ENCODE peak calls at places on chromosomes 13 and 19, in five cellular contexts. One of them, this sample, is unnamed.

GRCh38 chr19:6065685-6066365 is 44.5 kb downstream of the RFX2 start:
- DNase-seq in GM12878: no peak
- DNase-seq in H1: no peak
- DNase-seq in HepG2: peak; percentile 87
- DNase-seq in NT2/D1: no peak
- DNase-seq in this sample: no peak

GRCh38 chr19:31427857-31428256 is 78.6 kb upstream of the TSHZ3 start:
- DNase-seq in NT2/D1: no peak
- DNase-seq in H1: no peak
- DNase-seq in GM12878: no peak
- DNase-seq in HepG2: no peak
- DNase-seq in this sample: no peak

GRCh38 chr13:99995503-99996176 is 14.1 kb downstream of the ZIC2 start:
- DNase-seq in H1: no peak
- DNase-seq in HepG2: no peak
- DNase-seq in GM12878: no peak
- DNase-seq in NT2/D1: no peak
- DNase-seq in this sample: no peak

GRCh38 chr19:13128583-13128982 is 10.5 kb downstream of the NACC1 start:
- DNase-seq in GM12878: no peak
- DNase-seq in NT2/D1: no peak
- DNase-seq in HepG2: peak; percentile 93
- DNase-seq in H1: no peak
- DNase-seq in this sample: no peak

GRCh38 chr19:12982648-12983047 is 12.6 kb upstream of the NFIX start:
- DNase-seq in H1: no peak
- DNase-seq in HepG2: no peak
- DNase-seq in NT2/D1: no peak
- DNase-seq in GM12878: no peak
- DNase-seq in this sample: no peak

GRCh38 chr19:30374791-30375650 is 2.8 kb downstream of the ZNF536 start:
- DNase-seq in HepG2: no peak
- DNase-seq in NT2/D1: no peak
- DNase-seq in H1: peak; percentile 67
- DNase-seq in GM12878: no peak
- DNase-seq in this sample: peak; percentile 21

GRCh38 chr13:44815507-44816074 is 173.7 kb downstream of the NUFIP1 start:
- DNase-seq in NT2/D1: peak; percentile 25
- DNase-seq in HepG2: peak; percentile 92
- DNase-seq in H1: no peak
- DNase-seq in GM12878: no peak
- DNase-seq in this sample: no peak

GRCh38 chr19:2896694-2897093 is 4.0 kb upstream of the ZNF57 start:
- DNase-seq in GM12878: no peak
- DNase-seq in HepG2: no peak
- DNase-seq in H1: no peak
- DNase-seq in NT2/D1: no peak
- DNase-seq in this sample: no peak

GRCh38 chr19:55487884-55488687 is at the start of gene SSC5D:
- DNase-seq in H1: peak; percentile 75
- DNase-seq in NT2/D1: no peak
- DNase-seq in HepG2: no peak
- DNase-seq in GM12878: no peak
- DNase-seq in this sample: no peak

GRCh38 chr19:46753420-46754155 is 7.3 kb upstream of the STRN4 start:
- DNase-seq in HepG2: peak; percentile 48
- DNase-seq in H1: peak; percentile 78
- DNase-seq in NT2/D1: no peak
- DNase-seq in GM12878: no peak
- DNase-seq in this sample: peak; percentile 61

GRCh38 chr19:47405854-47406417 is 13.4 kb downstream of the MEIS3 start:
- DNase-seq in H1: no peak
- DNase-seq in NT2/D1: no peak
- DNase-seq in GM12878: no peak
- DNase-seq in HepG2: no peak
- DNase-seq in this sample: no peak

GRCh38 chr13:23433171-23434153 is at the start of gene SACS:
- DNase-seq in HepG2: no peak
- DNase-seq in NT2/D1: peak; percentile 84
- DNase-seq in GM12878: no peak
- DNase-seq in H1: peak; percentile 83
- DNase-seq in this sample: peak; percentile 44

GRCh38 chr19:3125900-3126524 is 9.8 kb upstream of the GNA15 start:
- DNase-seq in H1: peak; percentile 87
- DNase-seq in GM12878: no peak
- DNase-seq in NT2/D1: no peak
- DNase-seq in HepG2: peak; percentile 43
- DNase-seq in this sample: peak; percentile 79

GRCh38 chr13:106919638-106920037 is 351.7 kb upstream of the ARGLU1 start:
- DNase-seq in GM12878: no peak
- DNase-seq in HepG2: no peak
- DNase-seq in H1: no peak
- DNase-seq in NT2/D1: no peak
- DNase-seq in this sample: peak; percentile 8

GRCh38 chr19:2803486-2804155 is 16.0 kb upstream of the ZNF554 start:
- DNase-seq in HepG2: no peak
- DNase-seq in H1: no peak
- DNase-seq in NT2/D1: no peak
- DNase-seq in GM12878: no peak
- DNase-seq in this sample: no peak

GRCh38 chr19:22137791-22138190 is 59.0 kb downstream of the ZNF676 start:
- DNase-seq in GM12878: no peak
- DNase-seq in HepG2: no peak
- DNase-seq in H1: no peak
- DNase-seq in NT2/D1: no peak
- DNase-seq in this sample: no peak

GRCh38 chr19:30076101-30076551 is 134.1 kb downstream of the URI1 start:
- DNase-seq in GM12878: no peak
- DNase-seq in HepG2: no peak
- DNase-seq in H1: peak; percentile 59
- DNase-seq in NT2/D1: no peak
- DNase-seq in this sample: no peak

GRCh38 chr19:16714702-16715294 is 4.8 kb upstream of the NWD1 start:
- DNase-seq in GM12878: peak; percentile 20
- DNase-seq in HepG2: peak; percentile 24
- DNase-seq in H1: peak; percentile 92
- DNase-seq in NT2/D1: peak; percentile 49
- DNase-seq in this sample: peak; percentile 79

GRCh38 chr13:96020941-96021340 is 32.3 kb downstream of the UGGT2 start:
- DNase-seq in HepG2: peak; percentile 59
- DNase-seq in GM12878: no peak
- DNase-seq in H1: no peak
- DNase-seq in NT2/D1: no peak
- DNase-seq in this sample: no peak

GRCh38 chr19:14073925-14074838 is 1.6 kb downstream of the MISP3 start:
- DNase-seq in GM12878: no peak
- DNase-seq in HepG2: no peak
- DNase-seq in NT2/D1: no peak
- DNase-seq in H1: peak; percentile 64
- DNase-seq in this sample: no peak

DNA sequence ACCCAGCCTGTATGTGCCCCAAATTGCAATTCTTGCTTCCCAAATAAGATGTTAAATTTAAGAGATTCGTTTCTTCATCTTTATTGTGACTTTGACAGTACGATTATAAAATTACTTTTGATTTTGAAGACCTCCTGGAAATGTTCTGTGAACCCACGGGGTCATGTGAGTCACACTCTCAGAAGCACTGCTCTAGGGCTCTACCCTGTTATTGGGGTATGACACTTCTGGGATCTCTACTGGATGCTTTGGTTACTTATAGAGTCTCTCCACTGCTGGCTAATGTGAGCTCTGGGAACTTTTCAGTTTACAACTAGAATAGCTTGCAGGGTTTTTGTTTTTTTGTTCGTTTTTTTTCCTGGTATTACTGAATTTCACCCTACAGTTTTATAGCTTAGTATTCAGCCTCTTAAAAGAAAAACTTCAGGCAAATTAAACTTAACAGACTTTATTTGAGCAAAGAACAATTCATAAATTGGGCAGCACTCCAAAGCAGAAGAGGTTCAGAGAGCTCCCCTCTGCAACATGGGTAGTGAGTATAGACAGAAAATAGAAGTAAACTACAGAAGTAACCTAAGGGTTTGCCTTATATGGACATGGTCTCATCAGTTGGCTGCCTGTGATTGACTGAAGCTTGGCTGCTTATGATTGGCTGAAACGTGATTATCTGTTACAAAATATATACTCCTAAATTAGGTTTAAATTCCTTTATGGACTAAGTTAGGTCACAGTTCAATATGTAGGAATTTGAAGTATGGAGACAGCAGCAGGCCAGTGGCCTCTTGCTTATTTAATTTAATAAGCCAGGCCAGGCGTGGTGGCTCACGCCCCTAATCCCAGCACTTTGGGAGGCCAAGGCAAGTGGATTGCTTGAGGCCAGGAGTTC is 28.5 kb upstream of the PSPC1 start:
- DNase-seq in H1: no peak
- DNase-seq in HepG2: peak; percentile 10
- DNase-seq in NT2/D1: no peak
- DNase-seq in GM12878: no peak
- DNase-seq in this sample: no peak
- TF ChIP-seq SUZ12 in H1: no peak
- TF ChIP-seq SUZ12 in HepG2: no peak
- TF ChIP-seq SUZ12 in NT2/D1: no peak
- TF ChIP-seq SUZ12 in GM12878: no peak
- TF ChIP-seq SUZ12 in this sample: no peak

GRCh38 chr13:37539176-37539575 is 59.4 kb downstream of the POSTN start:
- DNase-seq in NT2/D1: no peak
- DNase-seq in H1: no peak
- DNase-seq in GM12878: no peak
- DNase-seq in HepG2: no peak
- DNase-seq in this sample: no peak

GRCh38 chr13:37546087-37546486 is 52.5 kb downstream of the POSTN start:
- DNase-seq in NT2/D1: no peak
- DNase-seq in GM12878: no peak
- DNase-seq in H1: no peak
- DNase-seq in HepG2: no peak
- DNase-seq in this sample: no peak

GRCh38 chr13:37540228-37540627 is 58.3 kb downstream of the POSTN start:
- DNase-seq in GM12878: no peak
- DNase-seq in HepG2: no peak
- DNase-seq in NT2/D1: no peak
- DNase-seq in H1: no peak
- DNase-seq in this sample: no peak
- TF ChIP-seq SUZ12 in GM12878: no peak
- TF ChIP-seq SUZ12 in HepG2: no peak
- TF ChIP-seq SUZ12 in NT2/D1: no peak
- TF ChIP-seq SUZ12 in H1: no peak
- TF ChIP-seq SUZ12 in this sample: no peak

GRCh38 chr13:47289578-47289977 is 392.7 kb upstream of the HTR2A start:
- DNase-seq in NT2/D1: no peak
- DNase-seq in HepG2: peak; percentile 4
- DNase-seq in H1: no peak
- DNase-seq in GM12878: no peak
- DNase-seq in this sample: no peak
- TF ChIP-seq SUZ12 in NT2/D1: no peak
- TF ChIP-seq SUZ12 in HepG2: no peak
- TF ChIP-seq SUZ12 in H1: no peak
- TF ChIP-seq SUZ12 in GM12878: no peak
- TF ChIP-seq SUZ12 in this sample: no peak

GRCh38 chr19:33553530-33554310 is 32.1 kb upstream of the PEPD start:
- DNase-seq in NT2/D1: no peak
- DNase-seq in HepG2: no peak
- DNase-seq in H1: no peak
- DNase-seq in GM12878: no peak
- DNase-seq in this sample: no peak
- TF ChIP-seq SUZ12 in NT2/D1: no peak
- TF ChIP-seq SUZ12 in HepG2: no peak
- TF ChIP-seq SUZ12 in H1: no peak
- TF ChIP-seq SUZ12 in GM12878: no peak
- TF ChIP-seq SUZ12 in this sample: no peak

DNA sequence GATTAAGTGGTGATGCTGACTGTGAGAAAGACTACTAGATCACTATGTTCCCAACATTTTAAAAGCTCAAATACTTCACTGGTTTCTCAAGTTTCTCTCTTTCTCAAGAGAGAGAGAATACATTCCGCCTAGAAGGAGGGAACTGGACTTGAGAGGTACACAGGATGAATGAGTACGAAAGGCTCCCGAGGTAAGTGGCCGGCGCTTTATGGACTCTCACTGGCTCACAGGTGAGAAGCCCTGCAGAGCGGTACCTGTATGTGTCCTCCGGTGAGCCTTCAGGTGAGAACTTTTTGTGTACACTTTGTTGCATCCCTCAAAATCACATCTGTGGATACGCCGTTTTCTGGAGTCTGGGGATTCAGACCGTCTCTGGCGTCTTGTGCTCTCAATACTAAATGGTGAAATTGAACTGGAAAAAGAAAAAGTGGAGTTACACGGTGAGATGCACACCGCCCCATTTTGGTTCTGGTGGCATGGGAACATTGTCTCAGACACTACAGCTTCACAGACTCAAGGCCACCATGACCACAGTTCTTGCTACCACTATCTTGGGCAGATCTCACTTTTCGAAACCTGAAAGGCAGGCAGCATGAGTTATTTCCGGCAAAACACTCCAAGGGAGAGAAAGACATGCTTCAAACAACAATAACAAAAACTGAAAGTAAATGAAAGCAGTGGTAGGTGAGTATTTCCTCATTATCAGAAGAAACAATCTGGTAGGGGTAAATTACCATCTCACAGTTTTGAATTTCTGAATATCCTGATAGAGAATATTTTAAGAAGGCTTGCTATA is 418.9 kb downstream of the KLF12 start:
- DNase-seq in HepG2: no peak
- DNase-seq in H1: no peak
- DNase-seq in GM12878: peak; percentile 31
- DNase-seq in NT2/D1: no peak
- DNase-seq in this sample: no peak
- TF ChIP-seq SUZ12 in HepG2: no peak
- TF ChIP-seq SUZ12 in H1: no peak
- TF ChIP-seq SUZ12 in GM12878: no peak
- TF ChIP-seq SUZ12 in NT2/D1: no peak
- TF ChIP-seq SUZ12 in this sample: no peak

GRCh38 chr13:39369161-39369890 is 233.7 kb downstream of the LHFPL6 start:
- DNase-seq in H1: no peak
- DNase-seq in NT2/D1: no peak
- DNase-seq in GM12878: no peak
- DNase-seq in HepG2: no peak
- DNase-seq in this sample: no peak

GRCh38 chr13:39363393-39363792 is 239.6 kb downstream of the LHFPL6 start:
- DNase-seq in HepG2: no peak
- DNase-seq in GM12878: no peak
- DNase-seq in NT2/D1: no peak
- DNase-seq in H1: no peak
- DNase-seq in this sample: no peak

GRCh38 chr13:39362652-39363390 is 240.2 kb downstream of the LHFPL6 start:
- DNase-seq in H1: no peak
- DNase-seq in HepG2: no peak
- DNase-seq in NT2/D1: no peak
- DNase-seq in GM12878: no peak
- DNase-seq in this sample: no peak

GRCh38 chr13:39365879-39366278 is 237.1 kb downstream of the LHFPL6 start:
- DNase-seq in H1: no peak
- DNase-seq in GM12878: no peak
- DNase-seq in NT2/D1: no peak
- DNase-seq in HepG2: no peak
- DNase-seq in this sample: no peak

GRCh38 chr13:39364797-39365468 is 238.1 kb downstream of the LHFPL6 start:
- DNase-seq in GM12878: no peak
- DNase-seq in NT2/D1: no peak
- DNase-seq in HepG2: peak; percentile 7
- DNase-seq in H1: no peak
- DNase-seq in this sample: peak; percentile 71
- TF ChIP-seq SUZ12 in GM12878: no peak
- TF ChIP-seq SUZ12 in NT2/D1: no peak
- TF ChIP-seq SUZ12 in HepG2: no peak
- TF ChIP-seq SUZ12 in H1: no peak
- TF ChIP-seq SUZ12 in this sample: no peak